ENCODE peak calls at places on chromosomes 11 and 22, in seven cellular contexts. One of them, this sample, is unnamed.
A peak's percentile ranks its signal among the peaks of the same experiment; 100 is the strongest.

GRCh38 chr11:46353706-46354105 is 6.4 kb downstream of the DGKZ start:
- DNase-seq in effector memory CD8-positive, alpha-beta T cell: no peak
- DNase-seq in endothelial cell: no peak
- DNase-seq in activated CD4-positive, alpha-beta T cell treated with anti-CD3 and anti-CD28 coated beads for 36 hours: peak; percentile 88
- DNase-seq in left ventricle myocardium inferior: no peak
- DNase-seq in astrocyte of the cerebellum: no peak
- DNase-seq in T follicular helper cell: no peak
- DNase-seq in this sample: no peak

GRCh38 chr22:24367841-24368240 is 59.6 kb upstream of the ADORA2A start:
- DNase-seq in astrocyte of the cerebellum: no peak
- DNase-seq in left ventricle myocardium inferior: no peak
- DNase-seq in activated CD4-positive, alpha-beta T cell treated with anti-CD3 and anti-CD28 coated beads for 36 hours: no peak
- DNase-seq in effector memory CD8-positive, alpha-beta T cell: no peak
- DNase-seq in endothelial cell: no peak
- DNase-seq in T follicular helper cell: no peak
- DNase-seq in this sample: no peak

GRCh38 chr11:119309953-119310681 is 6.8 kb downstream of the MCAM start:
- DNase-seq in T follicular helper cell: no peak
- DNase-seq in endothelial cell: no peak
- DNase-seq in left ventricle myocardium inferior: no peak
- DNase-seq in effector memory CD8-positive, alpha-beta T cell: no peak
- DNase-seq in activated CD4-positive, alpha-beta T cell treated with anti-CD3 and anti-CD28 coated beads for 36 hours: no peak
- DNase-seq in astrocyte of the cerebellum: no peak
- DNase-seq in this sample: no peak

GRCh38 chr11:23772081-23772480 is 724.8 kb upstream of the LUZP2 start:
- DNase-seq in effector memory CD8-positive, alpha-beta T cell: no peak
- DNase-seq in endothelial cell: no peak
- DNase-seq in activated CD4-positive, alpha-beta T cell treated with anti-CD3 and anti-CD28 coated beads for 36 hours: no peak
- DNase-seq in left ventricle myocardium inferior: no peak
- DNase-seq in astrocyte of the cerebellum: no peak
- DNase-seq in T follicular helper cell: no peak
- DNase-seq in this sample: no peak

GRCh38 chr11:64605656-64606585 is 14.9 kb downstream of the SLC22A12 start:
- DNase-seq in T follicular helper cell: no peak
- DNase-seq in effector memory CD8-positive, alpha-beta T cell: no peak
- DNase-seq in endothelial cell: no peak
- DNase-seq in left ventricle myocardium inferior: no peak
- DNase-seq in astrocyte of the cerebellum: no peak
- DNase-seq in activated CD4-positive, alpha-beta T cell treated with anti-CD3 and anti-CD28 coated beads for 36 hours: no peak
- DNase-seq in this sample: no peak

GRCh38 chr11:66617148-66617814 is 851 bp downstream of the RBM14 start:
- DNase-seq in activated CD4-positive, alpha-beta T cell treated with anti-CD3 and anti-CD28 coated beads for 36 hours: peak; percentile 29
- DNase-seq in effector memory CD8-positive, alpha-beta T cell: no peak
- DNase-seq in endothelial cell: peak; percentile 82
- DNase-seq in astrocyte of the cerebellum: no peak
- DNase-seq in left ventricle myocardium inferior: peak; percentile 80
- DNase-seq in T follicular helper cell: no peak
- DNase-seq in this sample: no peak

GRCh38 chr11:119533931-119534694 is 111.1 kb upstream of the THY1 start:
- DNase-seq in left ventricle myocardium inferior: peak; percentile 73
- DNase-seq in effector memory CD8-positive, alpha-beta T cell: peak; percentile 25
- DNase-seq in T follicular helper cell: peak; percentile 22
- DNase-seq in activated CD4-positive, alpha-beta T cell treated with anti-CD3 and anti-CD28 coated beads for 36 hours: peak; percentile 79
- DNase-seq in astrocyte of the cerebellum: peak; percentile 9
- DNase-seq in endothelial cell: peak; percentile 88
- DNase-seq in this sample: peak; percentile 31

GRCh38 chr11:112852141-112852853 is 108.9 kb upstream of the NCAM1 start:
- DNase-seq in T follicular helper cell: no peak
- DNase-seq in left ventricle myocardium inferior: no peak
- DNase-seq in astrocyte of the cerebellum: no peak
- DNase-seq in endothelial cell: no peak
- DNase-seq in activated CD4-positive, alpha-beta T cell treated with anti-CD3 and anti-CD28 coated beads for 36 hours: no peak
- DNase-seq in effector memory CD8-positive, alpha-beta T cell: no peak
- DNase-seq in this sample: no peak

GRCh38 chr11:31882951-31883392 is 71.8 kb upstream of the PAX6 start:
- DNase-seq in activated CD4-positive, alpha-beta T cell treated with anti-CD3 and anti-CD28 coated beads for 36 hours: no peak
- DNase-seq in effector memory CD8-positive, alpha-beta T cell: no peak
- DNase-seq in astrocyte of the cerebellum: peak; percentile 62
- DNase-seq in left ventricle myocardium inferior: no peak
- DNase-seq in T follicular helper cell: no peak
- DNase-seq in endothelial cell: no peak
- DNase-seq in this sample: no peak

GRCh38 chr22:26398741-26399153 is 30.3 kb upstream of the ASPHD2 start:
- DNase-seq in endothelial cell: peak; percentile 63
- DNase-seq in activated CD4-positive, alpha-beta T cell treated with anti-CD3 and anti-CD28 coated beads for 36 hours: peak; percentile 82
- DNase-seq in astrocyte of the cerebellum: peak; percentile 50
- DNase-seq in effector memory CD8-positive, alpha-beta T cell: peak; percentile 37
- DNase-seq in T follicular helper cell: peak; percentile 30
- DNase-seq in left ventricle myocardium inferior: peak; percentile 16
- DNase-seq in this sample: peak; percentile 18

GRCh38 chr11:12017243-12017678 is 8.8 kb upstream of the DKK3 start:
- DNase-seq in effector memory CD8-positive, alpha-beta T cell: no peak
- DNase-seq in left ventricle myocardium inferior: no peak
- DNase-seq in astrocyte of the cerebellum: peak; percentile 95
- DNase-seq in activated CD4-positive, alpha-beta T cell treated with anti-CD3 and anti-CD28 coated beads for 36 hours: no peak
- DNase-seq in T follicular helper cell: no peak
- DNase-seq in endothelial cell: no peak
- DNase-seq in this sample: no peak

GRCh38 chr11:126214446-126215240 is 3.1 kb downstream of the FAM118B start:
- DNase-seq in activated CD4-positive, alpha-beta T cell treated with anti-CD3 and anti-CD28 coated beads for 36 hours: no peak
- DNase-seq in endothelial cell: no peak
- DNase-seq in effector memory CD8-positive, alpha-beta T cell: no peak
- DNase-seq in left ventricle myocardium inferior: no peak
- DNase-seq in T follicular helper cell: no peak
- DNase-seq in astrocyte of the cerebellum: no peak
- DNase-seq in this sample: no peak

GRCh38 chr11:108228236-108228635 is 5.4 kb downstream of the ATM start:
- DNase-seq in T follicular helper cell: no peak
- DNase-seq in endothelial cell: no peak
- DNase-seq in left ventricle myocardium inferior: no peak
- DNase-seq in effector memory CD8-positive, alpha-beta T cell: no peak
- DNase-seq in activated CD4-positive, alpha-beta T cell treated with anti-CD3 and anti-CD28 coated beads for 36 hours: no peak
- DNase-seq in astrocyte of the cerebellum: no peak
- DNase-seq in this sample: no peak

GRCh38 chr11:789951-790350 is at the start of gene CEND1:
- DNase-seq in astrocyte of the cerebellum: no peak
- DNase-seq in T follicular helper cell: no peak
- DNase-seq in left ventricle myocardium inferior: no peak
- DNase-seq in activated CD4-positive, alpha-beta T cell treated with anti-CD3 and anti-CD28 coated beads for 36 hours: peak; percentile 76
- DNase-seq in effector memory CD8-positive, alpha-beta T cell: no peak
- DNase-seq in endothelial cell: peak; percentile 48
- DNase-seq in this sample: peak; percentile 7

GRCh38 chr22:20063271-20064139 is 16.5 kb upstream of the DGCR8 start:
- DNase-seq in effector memory CD8-positive, alpha-beta T cell: no peak
- DNase-seq in astrocyte of the cerebellum: no peak
- DNase-seq in endothelial cell: no peak
- DNase-seq in left ventricle myocardium inferior: no peak
- DNase-seq in T follicular helper cell: no peak
- DNase-seq in activated CD4-positive, alpha-beta T cell treated with anti-CD3 and anti-CD28 coated beads for 36 hours: no peak
- DNase-seq in this sample: no peak

GRCh38 chr11:109421981-109422590 is at the start of gene C11orf87:
- DNase-seq in astrocyte of the cerebellum: no peak
- DNase-seq in left ventricle myocardium inferior: no peak
- DNase-seq in endothelial cell: peak; percentile 52
- DNase-seq in T follicular helper cell: no peak
- DNase-seq in effector memory CD8-positive, alpha-beta T cell: no peak
- DNase-seq in activated CD4-positive, alpha-beta T cell treated with anti-CD3 and anti-CD28 coated beads for 36 hours: no peak
- DNase-seq in this sample: peak; percentile 68

GRCh38 chr22:37663521-37664140 is 5.1 kb downstream of the PDXP start:
- DNase-seq in endothelial cell: no peak
- DNase-seq in effector memory CD8-positive, alpha-beta T cell: no peak
- DNase-seq in astrocyte of the cerebellum: no peak
- DNase-seq in T follicular helper cell: no peak
- DNase-seq in activated CD4-positive, alpha-beta T cell treated with anti-CD3 and anti-CD28 coated beads for 36 hours: no peak
- DNase-seq in left ventricle myocardium inferior: no peak
- DNase-seq in this sample: no peak

GRCh38 chr22:47177334-47177815 is 414.9 kb downstream of the TBC1D22A start:
- DNase-seq in activated CD4-positive, alpha-beta T cell treated with anti-CD3 and anti-CD28 coated beads for 36 hours: peak; percentile 1
- DNase-seq in endothelial cell: no peak
- DNase-seq in T follicular helper cell: no peak
- DNase-seq in effector memory CD8-positive, alpha-beta T cell: no peak
- DNase-seq in astrocyte of the cerebellum: no peak
- DNase-seq in left ventricle myocardium inferior: no peak
- DNase-seq in this sample: no peak

GRCh38 chr11:77179048-77179447 is 51.0 kb downstream of the MYO7A start:
- DNase-seq in effector memory CD8-positive, alpha-beta T cell: no peak
- DNase-seq in left ventricle myocardium inferior: no peak
- DNase-seq in activated CD4-positive, alpha-beta T cell treated with anti-CD3 and anti-CD28 coated beads for 36 hours: no peak
- DNase-seq in T follicular helper cell: no peak
- DNase-seq in endothelial cell: no peak
- DNase-seq in astrocyte of the cerebellum: no peak
- DNase-seq in this sample: no peak

GRCh38 chr22:35731321-35731720 is 13.6 kb downstream of the APOL5 start:
- DNase-seq in effector memory CD8-positive, alpha-beta T cell: no peak
- DNase-seq in T follicular helper cell: no peak
- DNase-seq in activated CD4-positive, alpha-beta T cell treated with anti-CD3 and anti-CD28 coated beads for 36 hours: no peak
- DNase-seq in astrocyte of the cerebellum: no peak
- DNase-seq in endothelial cell: no peak
- DNase-seq in left ventricle myocardium inferior: no peak
- DNase-seq in this sample: no peak

GRCh38 chr22:42758929-42759629 is 38.4 kb upstream of the A4GALT start:
- DNase-seq in activated CD4-positive, alpha-beta T cell treated with anti-CD3 and anti-CD28 coated beads for 36 hours: no peak
- DNase-seq in effector memory CD8-positive, alpha-beta T cell: no peak
- DNase-seq in astrocyte of the cerebellum: peak; percentile 42
- DNase-seq in endothelial cell: no peak
- DNase-seq in left ventricle myocardium inferior: no peak
- DNase-seq in T follicular helper cell: no peak
- DNase-seq in this sample: no peak

GRCh38 chr22:50200333-50201190 is at the start of gene SELENOO:
- DNase-seq in astrocyte of the cerebellum: peak; percentile 48
- DNase-seq in activated CD4-positive, alpha-beta T cell treated with anti-CD3 and anti-CD28 coated beads for 36 hours: peak; percentile 94
- DNase-seq in endothelial cell: peak; percentile 92
- DNase-seq in left ventricle myocardium inferior: peak; percentile 94
- DNase-seq in effector memory CD8-positive, alpha-beta T cell: peak; percentile 86
- DNase-seq in T follicular helper cell: peak; percentile 76
- DNase-seq in this sample: peak; percentile 39

GRCh38 chr11:15113381-15113780 is 1.3 kb upstream of the INSC start:
- DNase-seq in endothelial cell: no peak
- DNase-seq in effector memory CD8-positive, alpha-beta T cell: no peak
- DNase-seq in activated CD4-positive, alpha-beta T cell treated with anti-CD3 and anti-CD28 coated beads for 36 hours: peak; percentile 18
- DNase-seq in left ventricle myocardium inferior: no peak
- DNase-seq in T follicular helper cell: no peak
- DNase-seq in astrocyte of the cerebellum: no peak
- DNase-seq in this sample: no peak

GRCh38 chr11:124656759-124657627 is 16.5 kb downstream of the SIAE start:
- DNase-seq in astrocyte of the cerebellum: no peak
- DNase-seq in left ventricle myocardium inferior: no peak
- DNase-seq in effector memory CD8-positive, alpha-beta T cell: no peak
- DNase-seq in T follicular helper cell: no peak
- DNase-seq in endothelial cell: no peak
- DNase-seq in activated CD4-positive, alpha-beta T cell treated with anti-CD3 and anti-CD28 coated beads for 36 hours: no peak
- DNase-seq in this sample: peak; percentile 63

GRCh38 chr22:42408815-42409529 is 23.2 kb downstream of the NFAM1 start:
- DNase-seq in effector memory CD8-positive, alpha-beta T cell: no peak
- DNase-seq in T follicular helper cell: no peak
- DNase-seq in left ventricle myocardium inferior: no peak
- DNase-seq in activated CD4-positive, alpha-beta T cell treated with anti-CD3 and anti-CD28 coated beads for 36 hours: no peak
- DNase-seq in endothelial cell: no peak
- DNase-seq in astrocyte of the cerebellum: no peak
- DNase-seq in this sample: no peak

GRCh38 chr11:27688076-27688475 is 12.2 kb downstream of the BDNF start:
- DNase-seq in left ventricle myocardium inferior: no peak
- DNase-seq in endothelial cell: no peak
- DNase-seq in effector memory CD8-positive, alpha-beta T cell: no peak
- DNase-seq in T follicular helper cell: no peak
- DNase-seq in astrocyte of the cerebellum: no peak
- DNase-seq in activated CD4-positive, alpha-beta T cell treated with anti-CD3 and anti-CD28 coated beads for 36 hours: no peak
- DNase-seq in this sample: no peak

GRCh38 chr11:64319421-64319761 is 1.5 kb downstream of the PRDX5 start:
- DNase-seq in activated CD4-positive, alpha-beta T cell treated with anti-CD3 and anti-CD28 coated beads for 36 hours: no peak
- DNase-seq in endothelial cell: no peak
- DNase-seq in T follicular helper cell: no peak
- DNase-seq in astrocyte of the cerebellum: no peak
- DNase-seq in left ventricle myocardium inferior: no peak
- DNase-seq in effector memory CD8-positive, alpha-beta T cell: no peak
- DNase-seq in this sample: no peak

GRCh38 chr22:32469799-32470212 is 4.8 kb upstream of the FBXO7 start:
- DNase-seq in T follicular helper cell: no peak
- DNase-seq in left ventricle myocardium inferior: no peak
- DNase-seq in effector memory CD8-positive, alpha-beta T cell: no peak
- DNase-seq in activated CD4-positive, alpha-beta T cell treated with anti-CD3 and anti-CD28 coated beads for 36 hours: peak; percentile 10
- DNase-seq in endothelial cell: no peak
- DNase-seq in astrocyte of the cerebellum: no peak
- DNase-seq in this sample: no peak

GRCh38 chr11:71089571-71089970 is 162.8 kb downstream of the SHANK2 start:
- DNase-seq in activated CD4-positive, alpha-beta T cell treated with anti-CD3 and anti-CD28 coated beads for 36 hours: no peak
- DNase-seq in T follicular helper cell: no peak
- DNase-seq in endothelial cell: no peak
- DNase-seq in astrocyte of the cerebellum: no peak
- DNase-seq in left ventricle myocardium inferior: no peak
- DNase-seq in effector memory CD8-positive, alpha-beta T cell: no peak
- DNase-seq in this sample: no peak

GRCh38 chr22:30605449-30606110 is 1.4 kb upstream of the TCN2 start:
- DNase-seq in activated CD4-positive, alpha-beta T cell treated with anti-CD3 and anti-CD28 coated beads for 36 hours: peak; percentile 70
- DNase-seq in effector memory CD8-positive, alpha-beta T cell: peak; percentile 35
- DNase-seq in left ventricle myocardium inferior: peak; percentile 45
- DNase-seq in endothelial cell: peak; percentile 46
- DNase-seq in astrocyte of the cerebellum: no peak
- DNase-seq in T follicular helper cell: no peak
- DNase-seq in this sample: peak; percentile 66

GRCh38 chr11:707817-708420 is 1.9 kb downstream of the EPS8L2 start:
- DNase-seq in T follicular helper cell: no peak
- DNase-seq in effector memory CD8-positive, alpha-beta T cell: no peak
- DNase-seq in astrocyte of the cerebellum: no peak
- DNase-seq in endothelial cell: no peak
- DNase-seq in activated CD4-positive, alpha-beta T cell treated with anti-CD3 and anti-CD28 coated beads for 36 hours: no peak
- DNase-seq in left ventricle myocardium inferior: no peak
- DNase-seq in this sample: no peak

GRCh38 chr11:416051-416756 is 1.4 kb upstream of the SIGIRR start:
- DNase-seq in effector memory CD8-positive, alpha-beta T cell: no peak
- DNase-seq in T follicular helper cell: no peak
- DNase-seq in activated CD4-positive, alpha-beta T cell treated with anti-CD3 and anti-CD28 coated beads for 36 hours: peak; percentile 41
- DNase-seq in left ventricle myocardium inferior: no peak
- DNase-seq in astrocyte of the cerebellum: no peak
- DNase-seq in endothelial cell: no peak
- DNase-seq in this sample: no peak

GRCh38 chr22:36366291-36366708 is 21.5 kb downstream of the MYH9 start:
- DNase-seq in endothelial cell: no peak
- DNase-seq in activated CD4-positive, alpha-beta T cell treated with anti-CD3 and anti-CD28 coated beads for 36 hours: peak; percentile 63
- DNase-seq in left ventricle myocardium inferior: peak; percentile 56
- DNase-seq in T follicular helper cell: peak; percentile 30
- DNase-seq in astrocyte of the cerebellum: no peak
- DNase-seq in effector memory CD8-positive, alpha-beta T cell: no peak
- DNase-seq in this sample: no peak